ENCODE peak calls at places on chromosomes 12 and 14, in eight cellular contexts. G, S, F, P, D, C, W and X are unnamed samples.

GRCh38 chr14:56474419-56475022 is 105.1 kb upstream of the TMEM260 start:
- DNase-seq in F (no peak), S (peak), W (no peak), D (no peak), C (peak), G (peak), P (no peak), X (peak)

GRCh38 chr14:79831198-79831890 is 380.0 kb downstream of the DIO2 start:
- DNase-seq in F (no peak), S (peak), G (no peak), C (no peak), D (no peak), P (no peak), W (no peak), X (no peak)

GRCh38 chr14:61456720-61457119 is 135.3 kb downstream of the PRKCH start:
- DNase-seq in C (peak), S (peak), G (peak), D (peak), W (peak), P (peak), F (peak), X (peak)

GRCh38 chr14:90536092-90536491 is 139.3 kb downstream of the CALM1 start:
- DNase-seq in F (no peak), P (no peak), W (no peak), C (peak), S (no peak), D (peak), G (no peak), X (no peak)

GRCh38 chr14:60348211-60348610 is 99.2 kb downstream of the PPM1A start:
- DNase-seq in W (no peak), P (no peak), C (no peak), F (no peak), D (no peak), S (no peak), G (no peak), X (no peak)

GRCh38 chr12:93662961-93663728 is 14.0 kb upstream of the CRADD start:
- DNase-seq in C (no peak), S (peak), G (no peak), W (no peak), F (no peak), D (no peak), P (no peak), X (no peak)

GRCh38 chr12:12661086-12661485 is 34.9 kb downstream of the GPR19 start:
- DNase-seq in S (peak), F (no peak), D (no peak), G (no peak), C (no peak), W (no peak), P (no peak), X (no peak)

GRCh38 chr12:124686001-124686884 is 118.8 kb upstream of the NCOR2 start:
- DNase-seq in S (peak), C (no peak), F (no peak), D (peak), W (no peak), P (no peak), G (peak), X (no peak)

GRCh38 chr12:57549909-57550627 is at the start of gene KIF5A:
- DNase-seq in W (no peak), F (no peak), D (no peak), S (no peak), C (no peak), P (peak), G (no peak), X (peak)

GRCh38 chr12:114835031-114835430 is 151.1 kb upstream of the TBX3 start:
- DNase-seq in P (no peak), S (peak), F (no peak), G (no peak), D (no peak), C (no peak), W (no peak), X (no peak)

GRCh38 chr12:19456176-19456575 is 16.9 kb downstream of the AEBP2 start:
- DNase-seq in D (no peak), S (no peak), C (no peak), G (no peak), F (no peak), W (no peak), P (no peak), X (no peak)

GRCh38 chr14:93880025-93880820 is 46.9 kb upstream of the FAM181A start:
- DNase-seq in P (no peak), W (no peak), D (no peak), C (no peak), G (no peak), S (no peak), F (no peak), X (no peak)

GRCh38 chr12:25518512-25518911 is 34.6 kb downstream of the LMNTD1 start:
- DNase-seq in C (peak), P (no peak), W (no peak), D (no peak), G (no peak), S (peak), F (no peak), X (no peak)

GRCh38 chr14:23670489-23670888 is 34.3 kb downstream of the DHRS2 start:
- DNase-seq in P (no peak), C (no peak), S (no peak), F (no peak), D (no peak), G (no peak), W (no peak), X (no peak)

GRCh38 chr14:100072783-100073346 is 7.6 kb downstream of the EVL start:
- DNase-seq in G (no peak), P (peak), W (peak), F (peak), S (no peak), C (peak), D (no peak), X (no peak)

GRCh38 chr12:12954361-12954760 is 2.4 kb upstream of the GPRC5D start:
- DNase-seq in G (peak), S (peak), D (no peak), C (no peak), W (no peak), F (no peak), P (no peak), X (no peak)

GRCh38 chr12:121038861-121039654 is at the start of gene OASL:
- DNase-seq in G (no peak), C (peak), D (no peak), F (no peak), S (no peak), P (peak), W (peak), X (peak)
- TF ChIP-seq POLR2A in G (no peak), C (no peak), D (no peak), F (no peak), S (no peak), P (peak), W (no peak), X (peak)

GRCh38 chr12:32395031-32395430 is 4.3 kb upstream of the FGD4 start:
- DNase-seq in F (no peak), P (no peak), G (no peak), D (no peak), W (no peak), C (no peak), S (no peak), X (no peak)

GRCh38 chr12:32390572-32391219 is 8.7 kb upstream of the FGD4 start:
- DNase-seq in F (no peak), P (peak), D (peak), W (peak), C (no peak), S (no peak), G (peak), X (peak)
- TF ChIP-seq POLR2A in F (no peak), P (no peak), D (no peak), W (no peak), C (no peak), S (no peak), G (no peak), X (no peak)

GRCh38 chr14:53621986-53622385 is 334.6 kb downstream of the BMP4 start:
- DNase-seq in P (no peak), C (no peak), F (no peak), S (peak), W (no peak), G (no peak), D (no peak), X (no peak)
- TF ChIP-seq POLR2A in P (no peak), C (no peak), F (no peak), S (no peak), W (no peak), G (no peak), D (no peak), X (no peak)

GRCh38 chr12:79959484-79959883 is 24.6 kb upstream of the PPP1R12A start:
- DNase-seq in W (no peak), D (no peak), C (no peak), F (no peak), S (no peak), P (no peak), G (no peak), X (no peak)
- TF ChIP-seq POLR2A in W (no peak), D (no peak), C (no peak), F (no peak), S (no peak), P (no peak), G (no peak), X (no peak)

GRCh38 chr14:20686386-20687143 is 2.0 kb upstream of the ANG start:
- DNase-seq in F (no peak), G (peak), W (peak), D (no peak), C (no peak), S (no peak), P (peak), X (no peak)
- TF ChIP-seq POLR2A in F (no peak), G (no peak), W (no peak), D (no peak), C (no peak), S (no peak), P (no peak), X (no peak)

DNA sequence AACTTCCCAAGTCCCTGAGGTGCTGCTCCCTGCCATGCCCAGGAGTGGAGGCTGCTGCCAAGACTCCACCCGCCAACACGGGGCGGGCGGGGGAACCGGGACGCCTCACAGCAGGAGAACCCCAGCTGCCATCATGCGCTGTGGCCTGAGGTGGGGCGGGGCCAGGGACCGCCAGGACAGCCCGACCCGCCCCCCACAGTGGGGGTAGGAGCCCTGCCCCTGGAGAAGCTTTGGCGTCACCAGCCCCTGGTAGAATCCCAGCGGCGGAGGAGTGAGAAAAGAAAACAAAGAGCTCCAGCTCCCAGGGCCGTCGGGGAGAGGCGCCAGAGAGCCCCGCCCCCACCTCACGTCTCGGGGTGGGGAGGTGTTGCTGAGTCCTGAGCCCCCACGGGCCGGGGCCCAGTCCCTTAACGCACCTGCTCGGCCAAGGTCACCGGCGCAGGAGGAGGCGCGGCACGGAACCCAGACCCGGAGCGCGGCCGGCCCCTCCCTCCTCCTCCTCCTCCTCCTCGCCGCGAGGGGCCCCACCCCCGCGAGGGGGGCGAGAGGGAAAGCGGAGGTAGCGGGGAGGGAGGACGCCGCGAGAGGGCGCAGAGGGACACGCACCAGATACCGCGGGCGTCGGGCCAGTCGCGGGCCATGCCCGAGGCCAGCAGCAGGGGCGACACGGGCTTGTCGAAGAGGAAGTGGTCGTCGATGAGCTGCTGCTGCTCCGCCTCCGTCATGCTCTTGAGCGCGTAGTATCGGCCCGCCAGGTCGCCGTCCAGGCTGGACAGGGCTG is 1.8 kb downstream of the CKB start:
- DNase-seq in G (peak), C (peak), W (peak), P (peak), S (peak), F (peak), D (peak), X (peak)
- TF ChIP-seq POLR2A in G (peak), C (no peak), W (no peak), P (peak), S (no peak), F (no peak), D (peak), X (no peak)

GRCh38 chr12:18345021-18345735 is 83.9 kb downstream of the PIK3C2G start:
- DNase-seq in P (no peak), D (no peak), G (no peak), W (no peak), C (no peak), S (no peak), F (no peak), X (no peak)
- TF ChIP-seq POLR2A in P (no peak), D (no peak), G (no peak), W (no peak), C (no peak), S (no peak), F (no peak), X (no peak)

GRCh38 chr12:53299454-53300180 is at the start of gene MYG1:
- DNase-seq in P (peak), C (peak), S (peak), F (peak), D (peak), G (peak), W (peak), X (peak)
- TF ChIP-seq POLR2A in P (peak), C (peak), S (peak), F (no peak), D (no peak), G (peak), W (no peak), X (peak)

GRCh38 chr12:92597997-92598396 is 104.8 kb upstream of the PLEKHG7 start:
- DNase-seq in F (no peak), P (no peak), W (no peak), G (peak), S (peak), C (no peak), D (no peak), X (no peak)

GRCh38 chr12:92596388-92596787 is 106.4 kb upstream of the PLEKHG7 start:
- DNase-seq in F (no peak), W (no peak), D (no peak), P (no peak), C (no peak), S (peak), G (peak), X (no peak)

GRCh38 chr12:92595663-92596062 is 107.1 kb upstream of the PLEKHG7 start:
- DNase-seq in C (no peak), S (no peak), P (no peak), W (no peak), G (no peak), F (no peak), D (no peak), X (no peak)

GRCh38 chr12:92597118-92597517 is 105.7 kb upstream of the PLEKHG7 start:
- DNase-seq in P (no peak), F (no peak), S (no peak), G (no peak), D (no peak), W (no peak), C (no peak), X (no peak)

DNA sequence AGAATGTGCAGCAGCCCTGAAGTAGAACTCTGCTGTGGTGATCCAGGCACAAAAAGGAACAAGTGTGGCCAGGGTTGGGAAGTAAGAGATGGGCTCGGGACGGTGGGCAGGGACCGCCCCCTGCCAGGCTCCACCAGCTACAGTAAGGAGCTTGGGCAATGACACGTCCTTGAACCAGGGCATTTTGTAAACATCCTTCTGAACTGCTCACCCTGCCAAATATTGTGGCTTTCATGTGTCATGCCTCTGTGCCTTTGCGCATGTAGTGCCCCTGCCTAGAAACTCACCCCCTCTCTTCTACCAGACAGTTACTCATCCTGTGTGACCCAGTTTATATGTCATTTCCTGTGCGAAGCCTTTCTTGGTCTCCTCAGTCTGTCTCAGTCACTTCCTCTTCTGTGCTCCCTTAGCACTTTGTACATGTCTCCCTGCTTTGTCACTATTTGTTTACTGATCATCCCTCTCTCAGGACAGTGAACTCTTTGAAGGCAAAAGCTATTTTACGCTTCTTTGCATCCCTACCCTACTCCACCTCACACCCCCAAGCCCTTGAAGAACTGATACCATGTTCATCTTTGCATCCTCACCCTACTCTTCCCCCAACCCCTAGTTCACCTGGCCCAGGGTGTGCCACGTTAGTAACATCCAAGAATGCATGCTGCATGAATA is 108.9 kb upstream of the PLEKHG7 start:
- DNase-seq in W (peak), S (peak), C (peak), P (peak), D (no peak), F (peak), G (peak), X (peak)
- TF ChIP-seq POLR2A in W (no peak), S (no peak), C (no peak), P (peak), D (no peak), F (no peak), G (no peak), X (no peak)